ENCODE peak calls at places on chromosome 12, in eight cellular contexts. P, W, B, X, A, U, E and K are unnamed samples.

GRCh38 chr12:66279127-66279712 is 23.1 kb upstream of the HELB start:
- DNase-seq in P (no peak), W (peak; percentile 26), B (no peak), X (no peak), A (peak; percentile 53), U (no peak), E (no peak), K (no peak)

GRCh38 chr12:10672231-10672868 is 1.5 kb downstream of the STYK1 start:
- DNase-seq in P (no peak), W (peak; percentile 47), B (no peak), X (peak; percentile 36), A (no peak), U (peak; percentile 9), E (no peak), K (no peak)

GRCh38 chr12:50505386-50505827 is 622 bp downstream of the DIP2B start:
- DNase-seq in P (no peak), W (no peak), B (no peak), X (no peak), A (peak; percentile 55), U (peak; percentile 50), E (peak; percentile 83), K (no peak)

GRCh38 chr12:85834378-85834777 is 1.8 kb downstream of the RASSF9 start:
- DNase-seq in P (no peak), W (no peak), B (no peak), X (no peak), A (peak; percentile 75), U (no peak), E (no peak), K (no peak)

GRCh38 chr12:56241424-56242205 is 11.8 kb downstream of the SLC39A5 start:
- DNase-seq in P (no peak), W (no peak), B (no peak), X (no peak), A (no peak), U (no peak), E (no peak), K (no peak)

GRCh38 chr12:125515887-125516286 is 450.7 kb downstream of the AACS start:
- DNase-seq in P (no peak), W (no peak), B (no peak), X (no peak), A (no peak), U (no peak), E (no peak), K (no peak)

GRCh38 chr12:77104792-77105191 is 39.4 kb upstream of the E2F7 start:
- DNase-seq in P (no peak), W (no peak), B (no peak), X (no peak), A (no peak), U (no peak), E (no peak), K (no peak)

GRCh38 chr12:7959278-7960063 is 23.5 kb upstream of the SLC2A3 start:
- DNase-seq in P (no peak), W (peak; percentile 62), B (no peak), X (no peak), A (no peak), U (peak; percentile 52), E (no peak), K (peak; percentile 7)

GRCh38 chr12:23204933-23205778 is 580.2 kb downstream of the ETNK1 start:
- DNase-seq in P (peak; percentile 30), W (peak; percentile 6), B (no peak), X (peak; percentile 31), A (peak; percentile 78), U (no peak), E (no peak), K (no peak)

GRCh38 chr12:103244596-103244995 is 251.2 kb downstream of the C12orf42 start:
- DNase-seq in P (no peak), W (no peak), B (no peak), X (no peak), A (no peak), U (no peak), E (no peak), K (no peak)

GRCh38 chr12:58529897-58530296 is 390.4 kb downstream of the LRIG3 start:
- DNase-seq in P (peak; percentile 88), W (no peak), B (no peak), X (no peak), A (peak; percentile 93), U (no peak), E (no peak), K (no peak)

GRCh38 chr12:123336530-123336929 is 28.1 kb downstream of the SBNO1 start:
- DNase-seq in P (no peak), W (peak; percentile 23), B (no peak), X (no peak), A (no peak), U (no peak), E (no peak), K (no peak)

GRCh38 chr12:3419538-3419937 is 71.5 kb upstream of the PRMT8 start:
- DNase-seq in P (no peak), W (no peak), B (no peak), X (no peak), A (no peak), U (no peak), E (no peak), K (no peak)